ENCODE peak calls at places on chromosomes 6 and 20, in six cellular contexts. F is mesenchymal stem cell, R is neural progenitor cell, Y is A549, U is HCT116, A is K562. D is an unnamed sample.

GRCh38 chr6:41111017-41111416 is 38.2 kb downstream of the NFYA start:
- DNase-seq in F (no peak), R (no peak), Y (no peak), U (no peak), A (no peak), D (no peak)

GRCh38 chr6:151209071-151209831 is 30.5 kb upstream of the AKAP12 start:
- DNase-seq in F (peak; percentile 22), R (no peak), Y (peak; percentile 15), U (peak; percentile 53), A (no peak), D (peak; percentile 56)

GRCh38 chr20:24627291-24627690 is 157.9 kb downstream of the SYNDIG1 start:
- DNase-seq in F (no peak), R (no peak), Y (no peak), U (no peak), A (no peak), D (no peak)

GRCh38 chr6:130282234-130282995 is 59.7 kb upstream of the SAMD3 start:
- DNase-seq in F (peak; percentile 4), R (peak; percentile 49), Y (no peak), U (peak; percentile 10), A (no peak), D (peak; percentile 41)

GRCh38 chr6:105785412-105785811 is 300.7 kb upstream of the PRDM1 start:
- DNase-seq in F (no peak), R (no peak), Y (no peak), U (no peak), A (no peak), D (no peak)

GRCh38 chr6:44230034-44230675 is 6.8 kb downstream of the SLC29A1 start:
- DNase-seq in F (no peak), R (no peak), Y (no peak), U (no peak), A (no peak), D (no peak)

GRCh38 chr20:32034581-32035397 is 17.3 kb upstream of the HCK start:
- DNase-seq in F (peak; percentile 26), R (peak; percentile 32), Y (no peak), U (no peak), A (no peak), D (no peak)

GRCh38 chr6:26197736-26198625 is 110.8 kb downstream of the HFE start:
- DNase-seq in F (peak; percentile 52), R (peak; percentile 46), Y (no peak), U (peak; percentile 35), A (no peak), D (peak; percentile 47)

GRCh38 chr6:7261030-7261841 is 51.8 kb downstream of the SSR1 start:
- DNase-seq in F (peak; percentile 91), R (peak; percentile 96), Y (peak; percentile 95), U (peak; percentile 65), A (peak; percentile 85), D (peak; percentile 95)

GRCh38 chr6:161694995-161695394 is 421.1 kb upstream of the AGPAT4 start:
- DNase-seq in F (peak; percentile 2), R (peak; percentile 21), Y (no peak), U (peak; percentile 7), A (peak; percentile 22), D (peak; percentile 44)

GRCh38 chr6:5567352-5567751 is 306.0 kb downstream of the FARS2 start:
- DNase-seq in F (no peak), R (no peak), Y (no peak), U (no peak), A (no peak), D (no peak)

GRCh38 chr6:85364354-85364753 is 85.5 kb upstream of the NT5E start:
- DNase-seq in F (no peak), R (no peak), Y (peak; percentile 14), U (peak; percentile 69), A (no peak), D (peak; percentile 89)

GRCh38 chr6:125174626-125175025 is 21.1 kb downstream of the TPD52L1 start:
- DNase-seq in F (no peak), R (no peak), Y (no peak), U (no peak), A (no peak), D (no peak)

GRCh38 chr6:16540804-16541752 is 220.2 kb downstream of the ATXN1 start:
- DNase-seq in F (no peak), R (peak; percentile 8), Y (no peak), U (no peak), A (no peak), D (no peak)

GRCh38 chr20:51366155-51366886 is 176.2 kb downstream of the NFATC2 start:
- DNase-seq in F (peak; percentile 100), R (no peak), Y (peak; percentile 86), U (peak; percentile 37), A (no peak), D (peak; percentile 94)

GRCh38 chr6:36079596-36079995 is 50.7 kb upstream of the MAPK13 start:
- DNase-seq in F (no peak), R (no peak), Y (no peak), U (no peak), A (no peak), D (no peak)

GRCh38 chr6:118965354-118965753 is 30.4 kb upstream of the MCM9 start:
- DNase-seq in F (no peak), R (no peak), Y (no peak), U (no peak), A (no peak), D (no peak)

GRCh38 chr6:15872252-15873103 is 209.7 kb upstream of the DTNBP1 start:
- DNase-seq in F (peak; percentile 93), R (no peak), Y (no peak), U (no peak), A (no peak), D (no peak)

GRCh38 chr6:85865665-85866372 is 223.1 kb upstream of the SYNCRIP start:
- DNase-seq in F (peak; percentile 65), R (peak; percentile 24), Y (no peak), U (peak; percentile 3), A (no peak), D (peak; percentile 89)

GRCh38 chr6:133888931-133889556 is at the start of gene TCF21:
- DNase-seq in F (peak; percentile 92), R (peak; percentile 77), Y (no peak), U (no peak), A (no peak), D (no peak)

GRCh38 chr6:120214097-120214496 is 864.5 kb upstream of the MAN1A1 start:
- DNase-seq in F (peak; percentile 26), R (no peak), Y (no peak), U (no peak), A (no peak), D (peak; percentile 6)

DNA sequence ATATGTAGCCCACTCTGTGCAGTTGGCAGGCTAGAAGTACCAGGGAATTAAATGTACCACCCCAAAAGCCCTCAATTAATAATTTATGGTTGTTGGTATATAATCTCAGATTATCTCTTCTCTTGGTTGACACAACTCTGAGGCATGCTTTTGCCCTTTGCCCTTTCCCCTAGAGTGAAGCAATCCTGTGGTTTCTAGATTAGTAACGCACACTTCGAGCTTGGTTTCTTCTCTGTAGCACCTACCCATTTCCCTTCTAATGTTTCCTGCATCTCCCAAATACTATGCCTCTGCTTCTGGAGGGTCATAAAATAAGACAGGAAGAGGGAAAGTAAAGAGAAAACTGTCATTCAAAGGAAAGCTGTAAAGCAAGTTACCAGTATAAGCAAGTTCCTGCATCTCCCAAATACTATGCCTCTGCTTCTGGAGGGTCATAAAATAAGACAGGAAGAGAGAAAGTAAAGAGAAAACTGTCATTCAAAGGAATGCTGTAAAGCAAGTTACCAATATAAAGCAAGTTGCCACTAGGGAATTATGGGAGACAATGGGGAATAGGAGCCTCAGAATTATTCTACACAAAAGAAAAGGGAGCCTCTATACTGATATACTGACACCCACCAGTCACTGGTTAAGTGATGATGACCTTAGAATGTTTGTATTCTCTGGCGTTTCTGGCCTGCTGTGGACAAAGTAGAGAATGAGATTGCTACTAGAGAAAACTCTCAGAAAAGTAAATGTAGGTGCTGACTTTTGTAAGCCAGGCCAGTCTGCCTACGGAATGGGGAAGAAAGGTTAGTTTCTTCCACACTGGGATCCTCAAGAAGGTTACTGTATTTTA is 862.6 kb upstream of the MAN1A1 start:
- DNase-seq in F (peak; percentile 76), R (no peak), Y (no peak), U (no peak), A (no peak), D (peak; percentile 74)
- H3K4me2 ChIP-seq in F (no peak overlapping the region), R (no peak overlapping the region), Y (no peak overlapping the region), U (peak overlapping the region; percentile 36), A (no peak overlapping the region), D (peak overlapping the region; percentile 43)

GRCh38 chr6:19851273-19852089 is 14.3 kb downstream of the ID4 start:
- DNase-seq in F (peak; percentile 79), R (peak; percentile 82), Y (peak; percentile 72), U (peak; percentile 49), A (no peak), D (peak; percentile 90)
- H3K4me1 ChIP-seq in F (peaks cover 2% of the 10 kb centered on the region), R (peaks cover 16% of the 10 kb centered on the region), Y (peaks cover 9% of the 10 kb centered on the region), U (peaks cover 5% of the 10 kb centered on the region), A (no peaks in the 10 kb centered on the region), D (peaks cover 11% of the 10 kb centered on the region)

GRCh38 chr20:12112665-12113064 is 195.0 kb downstream of the BTBD3 start:
- DNase-seq in F (no peak), R (no peak), Y (no peak), U (no peak), A (no peak), D (no peak)

GRCh38 chr20:12110274-12110673 is 192.6 kb downstream of the BTBD3 start:
- DNase-seq in F (no peak), R (no peak), Y (no peak), U (no peak), A (no peak), D (no peak)

GRCh38 chr20:12110711-12111110 is 193.0 kb downstream of the BTBD3 start:
- DNase-seq in F (no peak), R (no peak), Y (no peak), U (no peak), A (no peak), D (no peak)

GRCh38 chr20:12112089-12112474 is 194.4 kb downstream of the BTBD3 start:
- DNase-seq in F (no peak), R (no peak), Y (no peak), U (no peak), A (no peak), D (peak; percentile 25)

GRCh38 chr20:12111431-12112088 is 193.9 kb downstream of the BTBD3 start:
- DNase-seq in F (no peak), R (no peak), Y (no peak), U (no peak), A (no peak), D (no peak)
- H3K4me2 ChIP-seq in F (no peak overlapping the region), R (no peak overlapping the region), Y (no peak overlapping the region), U (no peak overlapping the region), A (no peak overlapping the region), D (no peak overlapping the region)

GRCh38 chr6:149234051-149234962 is 83.2 kb upstream of the TAB2 start:
- DNase-seq in F (peak; percentile 54), R (no peak), Y (peak; percentile 11), U (peak; percentile 48), A (no peak), D (peak; percentile 52)

GRCh38 chr6:149235130-149235561 is 82.4 kb upstream of the TAB2 start:
- DNase-seq in F (peak; percentile 73), R (no peak), Y (peak; percentile 16), U (peak; percentile 82), A (no peak), D (peak; percentile 92)

GRCh38 chr6:149233056-149233715 is 84.3 kb upstream of the TAB2 start:
- DNase-seq in F (peak; percentile 95), R (no peak), Y (peak; percentile 83), U (peak; percentile 95), A (peak; percentile 34), D (peak; percentile 94)

GRCh38 chr6:149230729-149231434 is 86.6 kb upstream of the TAB2 start:
- DNase-seq in F (no peak), R (no peak), Y (no peak), U (no peak), A (no peak), D (no peak)

DNA sequence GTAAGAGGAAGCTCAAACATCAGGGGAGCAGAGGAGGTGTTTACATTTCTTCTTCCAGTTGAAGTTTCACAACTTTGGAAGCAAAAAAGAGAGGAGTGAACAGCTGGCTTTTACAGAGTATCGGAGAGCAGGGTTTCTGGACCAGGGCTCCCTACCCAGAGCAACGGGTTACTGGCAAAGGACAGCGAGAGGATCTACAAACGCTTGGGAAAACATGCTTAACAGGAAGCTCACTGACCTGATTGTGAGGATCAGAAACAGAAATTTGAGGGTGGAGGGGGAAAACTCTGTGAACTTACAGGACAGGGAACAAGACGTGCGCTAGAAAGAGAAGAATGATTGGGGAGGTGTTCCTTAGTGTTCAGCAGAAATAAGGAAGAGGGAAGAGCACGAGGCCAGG is 85.7 kb upstream of the TAB2 start:
- DNase-seq in F (peak; percentile 71), R (no peak), Y (no peak), U (no peak), A (no peak), D (no peak)
- H3K4me1 ChIP-seq in F (peaks cover 16% of the 10 kb centered on the region), R (peaks cover 23% of the 10 kb centered on the region), Y (peaks cover 41% of the 10 kb centered on the region), U (peaks cover 52% of the 10 kb centered on the region), A (peaks cover 4% of the 10 kb centered on the region), D (peaks cover 47% of the 10 kb centered on the region)

D was measured in PC-3.